ENCODE peak calls at places on chromosomes 6 and 20, in six cellular contexts. E is A549, V is psoas muscle, A is astrocyte of the spinal cord, N is A673, L is transverse colon. X is an unnamed sample.

GRCh38 chr6:129673758-129674157 is 36.2 kb downstream of the ARHGAP18 start:
- DNase-seq in V (no peak), E (no peak), L (no peak), A (no peak), N (peak), X (no peak)

GRCh38 chr20:3706774-3707507 is 5.5 kb downstream of the SIGLEC1 start:
- DNase-seq in A (no peak), V (peak), N (no peak), E (no peak), L (no peak), X (no peak)

GRCh38 chr6:111748247-111748647 is 125.0 kb downstream of the FYN start:
- DNase-seq in L (no peak), E (no peak), A (no peak), N (no peak), V (no peak), X (no peak)

GRCh38 chr20:58568441-58568931 is 53.3 kb upstream of the APCDD1L start:
- DNase-seq in N (no peak), V (no peak), E (no peak), L (no peak), A (no peak), X (no peak)

GRCh38 chr6:169097336-169098052 is 156.2 kb downstream of the THBS2 start:
- DNase-seq in L (no peak), V (no peak), A (peak), N (no peak), E (no peak), X (peak)

GRCh38 chr6:118680452-118681095 is 29.2 kb upstream of the CEP85L start:
- DNase-seq in L (no peak), V (no peak), N (no peak), A (no peak), E (no peak), X (no peak)

GRCh38 chr6:31826793-31827285 is 699 bp upstream of the HSPA1B start:
- DNase-seq in L (peak), E (peak), A (no peak), N (peak), V (peak), X (peak)

GRCh38 chr6:56851541-56852248 is 103.2 kb upstream of the BEND6 start:
- DNase-seq in N (peak), L (no peak), V (peak), A (peak), E (peak), X (peak)

GRCh38 chr20:25310268-25310920 is 62.5 kb downstream of the PYGB start:
- DNase-seq in N (peak), L (peak), V (no peak), A (peak), E (peak), X (peak)

DNA sequence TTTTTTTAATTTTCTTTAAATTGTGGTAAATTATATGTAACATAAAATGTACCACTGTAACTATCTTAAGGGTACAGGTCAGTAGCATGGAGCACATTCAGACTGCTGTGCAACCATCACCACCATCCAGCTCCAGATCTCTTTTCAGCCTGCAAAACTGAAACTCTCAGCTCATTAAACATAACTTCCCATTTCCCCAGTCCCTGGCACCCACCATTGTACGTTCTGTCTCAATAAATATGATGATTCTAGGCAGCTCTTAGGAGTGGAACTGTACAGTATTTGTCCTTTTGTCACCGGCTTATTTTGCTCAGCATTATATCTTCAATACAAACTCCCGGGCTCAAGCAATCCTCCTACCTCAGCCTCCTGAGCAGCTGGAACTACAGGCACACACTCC is 1.5 kb downstream of the ZC3H12D start:
- DNase-seq in V (no peak), A (no peak), E (no peak), L (no peak), N (no peak), X (no peak)
- H3K4me3 ChIP-seq in V (no peak), A (no peak), E (no peak), L (no peak), N (no peak), X (no peak)

GRCh38 chr6:35019171-35019570 is 122.0 kb downstream of the TCP11 start:
- DNase-seq in N (no peak), V (no peak), L (no peak), E (no peak), A (no peak), X (no peak)

GRCh38 chr6:35018746-35019145 is 122.4 kb downstream of the TCP11 start:
- DNase-seq in N (no peak), E (no peak), V (no peak), L (no peak), A (no peak), X (no peak)

GRCh38 chr6:35019831-35020230 is 121.3 kb downstream of the TCP11 start:
- DNase-seq in E (no peak), A (no peak), N (no peak), V (no peak), L (no peak), X (no peak)

GRCh38 chr6:35023091-35023490 is 118.0 kb downstream of the TCP11 start:
- DNase-seq in V (no peak), A (no peak), N (no peak), L (no peak), E (no peak), X (no peak)

DNA sequence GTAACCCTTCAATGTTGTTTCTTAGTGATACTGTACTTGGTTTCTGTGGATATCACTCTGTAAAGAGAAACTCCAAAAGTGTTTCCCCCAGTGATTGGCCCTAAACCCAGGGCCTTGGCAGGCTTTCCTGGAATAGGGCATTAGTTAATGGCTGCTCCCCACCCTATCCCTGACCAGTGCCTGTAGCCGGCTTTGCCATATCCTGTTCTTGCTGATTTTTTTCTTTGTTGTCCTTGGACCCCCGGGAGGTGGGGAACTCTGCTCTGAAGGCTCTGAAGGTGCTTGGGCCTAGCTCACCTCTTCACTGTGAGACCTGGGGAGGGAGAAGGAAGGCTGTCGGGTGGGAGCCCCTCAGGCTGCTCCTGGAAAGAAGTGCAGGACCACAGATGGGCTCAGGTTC is 120.1 kb downstream of the TCP11 start:
- DNase-seq in V (peak), A (no peak), E (no peak), N (no peak), L (no peak), X (no peak)
- H3K4me3 ChIP-seq in V (peak), A (no peak), E (no peak), N (no peak), L (no peak), X (no peak)

DNA sequence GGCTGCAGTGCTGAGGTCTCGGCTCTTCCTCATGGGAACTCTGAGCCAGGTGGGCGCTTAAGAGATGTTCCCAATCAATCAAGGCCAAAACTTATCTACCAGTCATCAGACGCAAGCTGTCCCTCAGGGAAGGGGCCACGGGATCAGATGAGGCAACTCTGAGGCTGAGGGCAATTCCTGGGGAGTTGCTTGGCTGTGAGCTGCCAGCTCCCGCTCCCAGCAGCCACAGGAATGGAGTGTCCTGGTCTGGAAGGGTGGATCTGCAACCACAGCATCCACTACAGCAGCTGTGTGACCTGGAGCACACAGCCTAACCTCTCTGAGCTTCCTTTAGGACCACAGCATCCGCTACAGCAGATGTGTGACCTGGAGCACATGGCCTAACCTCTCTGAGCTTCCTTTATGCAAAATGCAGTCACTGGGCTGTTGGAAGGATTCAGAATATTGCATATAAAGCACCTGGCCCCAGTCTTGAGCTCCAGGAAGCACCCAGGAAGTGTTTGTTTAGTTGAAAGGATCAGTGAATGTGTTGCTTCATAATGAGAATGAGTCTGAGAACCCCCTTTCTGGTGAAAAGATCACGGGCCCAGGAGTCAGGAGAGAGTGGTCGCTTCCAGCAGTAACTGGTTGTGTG is 60.9 kb downstream of the TFAP2C start:
- DNase-seq in E (no peak), V (no peak), A (no peak), N (no peak), L (no peak), X (no peak)
- H3K4me3 ChIP-seq in E (no peak), V (no peak), A (no peak), N (no peak), L (no peak), X (no peak)

GRCh38 chr6:107491059-107491609 is 1.2 kb downstream of the SOBP start:
- DNase-seq in A (peak), V (peak), L (peak), N (no peak), E (peak), X (peak)
- H3K4me3 ChIP-seq in A (peak), V (peak), L (peak), N (peak), E (peak), X (peak)

GRCh38 chr6:29886686-29887085 is 55.6 kb upstream of the HLA-A start:
- DNase-seq in L (no peak), E (no peak), A (no peak), V (no peak), N (no peak), X (no peak)
- H3K4me3 ChIP-seq in L (no peak), E (no peak), A (no peak), V (peak), N (no peak), X (no peak)

GRCh38 chr6:157221049-157221816 is 102.1 kb downstream of the TMEM242 start:
- DNase-seq in V (peak), N (peak), A (peak), E (peak), L (peak), X (no peak)

GRCh38 chr6:157219201-157220200 is 103.8 kb downstream of the TMEM242 start:
- DNase-seq in V (no peak), N (no peak), E (no peak), A (peak), L (no peak), X (no peak)

GRCh38 chr6:157221817-157222175 is 101.5 kb downstream of the TMEM242 start:
- DNase-seq in E (no peak), L (no peak), V (no peak), A (no peak), N (no peak), X (no peak)

GRCh38 chr6:157218371-157219198 is 104.7 kb downstream of the TMEM242 start:
- DNase-seq in N (no peak), L (no peak), A (no peak), V (no peak), E (no peak), X (no peak)

DNA sequence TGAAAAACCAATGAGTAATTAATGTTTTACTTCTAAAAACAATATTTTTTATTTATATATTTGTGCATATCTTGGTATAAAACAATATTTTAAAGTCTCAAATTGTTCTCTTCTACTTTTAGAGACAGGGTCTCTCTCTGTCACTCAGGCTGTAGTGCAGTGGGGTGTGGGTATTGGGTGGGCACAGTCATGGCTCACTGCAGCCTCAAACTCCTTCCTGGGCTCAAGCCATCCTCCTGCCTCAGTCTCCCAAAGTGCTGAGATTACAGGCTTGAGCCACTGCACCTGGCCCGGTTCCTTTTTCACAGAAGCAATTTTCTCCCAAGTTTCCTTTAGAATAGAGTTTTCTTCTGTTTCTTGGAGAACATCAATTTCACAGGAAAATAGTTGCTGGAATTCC is 102.8 kb downstream of the TMEM242 start:
- DNase-seq in V (no peak), E (no peak), N (no peak), A (no peak), L (no peak), X (no peak)
- H3K4me3 ChIP-seq in V (peak), E (peak), N (no peak), A (no peak), L (peak), X (no peak)

X was measured in hepatocyte.